ENCODE peak calls at places on chromosomes 11 and 22, in five cellular contexts. K, C, U, Z and F are unnamed samples.

GRCh38 chr11:66863428-66864125 is 6.7 kb downstream of the LRFN4 start:
- DNase-seq in U (no peak), C (no peak), K (no peak), Z (no peak), F (peak; percentile 36)

GRCh38 chr11:35116245-35116644 is 22.7 kb upstream of the CD44 start:
- DNase-seq in Z (no peak), C (no peak), U (no peak), K (no peak), F (no peak)

GRCh38 chr22:42338502-42338901 is 68.0 kb upstream of the TCF20 start:
- DNase-seq in K (no peak), C (no peak), Z (no peak), U (no peak), F (no peak)

GRCh38 chr11:71373791-71374454 is 74.3 kb downstream of the DHCR7 start:
- DNase-seq in C (no peak), U (no peak), Z (no peak), K (no peak), F (no peak)

GRCh38 chr11:46429709-46430108 is 38.1 kb upstream of the CHRM4 start:
- DNase-seq in K (no peak), C (no peak), Z (no peak), U (no peak), F (no peak)

GRCh38 chr22:23240639-23241389 is 60.5 kb downstream of the BCR start:
- DNase-seq in K (peak; percentile 50), U (no peak), Z (peak; percentile 67), C (no peak), F (no peak)

GRCh38 chr11:61352038-61352437 is 9.6 kb downstream of the CYB561A3 start:
- DNase-seq in K (no peak), U (no peak), Z (no peak), C (no peak), F (no peak)

GRCh38 chr22:42330170-42330569 is 59.7 kb upstream of the TCF20 start:
- DNase-seq in C (no peak), Z (no peak), K (no peak), U (no peak), F (no peak)

GRCh38 chr11:117942255-117942654 is 13.1 kb upstream of the TMPRSS13 start:
- DNase-seq in Z (no peak), K (no peak), C (no peak), U (no peak), F (no peak)

GRCh38 chr11:102783720-102784119 is 3.3 kb upstream of the MMP10 start:
- DNase-seq in K (no peak), Z (no peak), C (no peak), U (no peak), F (no peak)

GRCh38 chr22:38655532-38656255 is 498 bp downstream of the FAM227A start:
- DNase-seq in C (no peak), K (no peak), Z (no peak), U (no peak), F (no peak)

GRCh38 chr11:87355614-87356013 is 317.9 kb downstream of the TMEM135 start:
- DNase-seq in U (no peak), Z (no peak), K (no peak), C (no peak), F (peak; percentile 30)

GRCh38 chr11:18669211-18669593 is 29.4 kb upstream of the TMEM86A start:
- DNase-seq in U (no peak), Z (no peak), K (no peak), C (no peak), F (no peak)

GRCh38 chr11:132312616-132313210 is 942.3 kb downstream of the NTM start:
- DNase-seq in C (no peak), Z (peak; percentile 69), U (no peak), K (no peak), F (no peak)

GRCh38 chr11:67382481-67383136 is 9.2 kb upstream of the RAD9A start:
- DNase-seq in K (peak; percentile 90), Z (peak; percentile 83), U (peak; percentile 77), C (peak; percentile 86), F (peak; percentile 71)

GRCh38 chr11:90446207-90446606 is 223.4 kb upstream of the CHORDC1 start:
- DNase-seq in C (no peak), Z (no peak), K (no peak), U (no peak), F (no peak)

GRCh38 chr11:13781153-13781552 is 112.7 kb downstream of the FAR1 start:
- DNase-seq in U (no peak), Z (no peak), C (no peak), K (no peak), F (no peak)

GRCh38 chr11:117621226-117621625 is 175.8 kb downstream of the DSCAML1 start:
- DNase-seq in U (no peak), K (no peak), Z (no peak), C (no peak), F (no peak)

GRCh38 chr22:19930537-19931486 is 10.8 kb upstream of the COMT start:
- DNase-seq in C (no peak), Z (no peak), U (no peak), K (no peak), F (no peak)

DNA sequence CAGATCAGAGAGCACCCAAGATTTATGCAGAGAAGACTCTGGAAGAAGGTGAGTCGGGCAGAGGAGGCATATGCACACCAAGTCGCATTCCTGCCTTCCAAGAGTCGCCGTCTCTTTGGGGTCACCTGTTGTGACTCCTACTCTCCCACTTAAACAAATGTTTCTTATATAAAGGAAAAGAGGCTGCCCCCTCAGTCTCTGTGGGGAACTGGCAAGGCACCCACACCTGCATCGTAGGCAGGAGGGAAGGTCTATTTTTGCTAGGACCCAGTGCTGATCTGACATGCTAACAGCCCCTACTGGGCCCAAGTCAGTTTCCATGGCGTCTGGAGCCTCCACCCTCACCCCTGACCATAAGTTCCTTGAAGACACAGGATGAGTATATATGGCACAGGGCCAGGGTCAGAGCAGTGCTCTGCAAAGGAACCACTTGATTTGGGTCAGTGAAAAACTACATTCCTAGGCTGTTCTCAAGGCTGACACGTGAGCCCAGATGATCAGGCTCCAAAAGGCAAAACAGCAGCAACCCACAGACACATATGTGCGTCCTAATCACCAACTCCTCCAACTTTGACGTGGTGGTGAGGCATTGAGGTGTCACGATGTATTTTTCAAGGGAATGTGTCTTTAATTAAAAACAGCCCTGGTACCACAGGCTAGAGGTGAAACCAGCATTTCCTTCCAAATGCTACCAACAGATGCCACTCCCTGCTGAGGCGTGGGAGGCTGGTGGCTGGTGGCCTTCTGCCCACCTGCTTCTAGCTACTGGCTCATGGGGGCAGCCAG is 55.6 kb upstream of the CSNK2A3 start:
- DNase-seq in U (no peak), Z (no peak), K (no peak), C (peak; percentile 30), F (no peak)
- H3K4me1 ChIP-seq in U (no peaks in the 10 kb centered on the region), Z (peaks cover 6% of the 10 kb centered on the region), K (no peaks in the 10 kb centered on the region), C (peaks cover 22% of the 10 kb centered on the region), F (no peaks in the 10 kb centered on the region)

GRCh38 chr11:96260526-96260925 is 82.5 kb downstream of the MAML2 start:
- DNase-seq in Z (no peak), K (no peak), C (no peak), U (no peak), F (no peak)
- H3K4me1 ChIP-seq in Z (no peaks in the 10 kb centered on the region), K (peaks cover 30% of the 10 kb centered on the region), C (peaks cover 15% of the 10 kb centered on the region), U (peaks cover 85% of the 10 kb centered on the region), F (peaks cover 47% of the 10 kb centered on the region)

DNA sequence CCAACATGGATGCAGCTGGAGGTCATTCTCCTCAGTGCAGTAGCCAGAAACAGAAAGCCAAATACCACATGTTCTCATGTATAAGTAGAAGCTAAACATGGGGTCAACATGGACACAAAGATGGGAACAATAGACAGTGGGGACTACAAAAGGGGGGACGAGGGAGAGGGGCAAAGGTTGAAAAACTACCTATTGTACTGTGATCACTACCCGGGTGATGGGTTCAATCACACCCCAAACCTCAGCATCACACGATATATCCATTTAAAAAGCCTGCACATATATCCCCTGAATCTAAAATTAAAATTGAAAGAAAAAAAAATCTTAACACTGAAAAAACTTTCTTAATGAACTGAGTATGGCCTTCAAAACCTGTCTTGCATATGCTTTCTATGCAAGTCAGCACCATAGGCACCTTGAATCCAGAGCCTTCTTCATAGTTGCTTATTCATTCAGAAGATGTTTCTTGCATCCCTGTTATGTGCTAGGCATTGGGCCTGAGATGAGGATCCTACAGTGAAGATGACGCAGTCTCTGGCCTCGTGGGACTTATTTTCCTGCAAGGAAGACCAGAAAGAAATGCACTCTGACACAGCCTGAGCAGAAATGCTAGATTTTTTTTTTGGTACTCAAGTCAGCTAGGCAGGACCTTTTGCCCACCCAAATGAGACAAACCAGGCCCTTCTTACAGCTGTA is 20.9 kb downstream of the NNMT start:
- DNase-seq in K (no peak), Z (no peak), C (no peak), U (no peak), F (no peak)
- H3K4me1 ChIP-seq in K (peaks cover 20% of the 10 kb centered on the region), Z (peaks cover 19% of the 10 kb centered on the region), C (no peaks in the 10 kb centered on the region), U (peaks cover 39% of the 10 kb centered on the region), F (peaks cover 20% of the 10 kb centered on the region)

DNA sequence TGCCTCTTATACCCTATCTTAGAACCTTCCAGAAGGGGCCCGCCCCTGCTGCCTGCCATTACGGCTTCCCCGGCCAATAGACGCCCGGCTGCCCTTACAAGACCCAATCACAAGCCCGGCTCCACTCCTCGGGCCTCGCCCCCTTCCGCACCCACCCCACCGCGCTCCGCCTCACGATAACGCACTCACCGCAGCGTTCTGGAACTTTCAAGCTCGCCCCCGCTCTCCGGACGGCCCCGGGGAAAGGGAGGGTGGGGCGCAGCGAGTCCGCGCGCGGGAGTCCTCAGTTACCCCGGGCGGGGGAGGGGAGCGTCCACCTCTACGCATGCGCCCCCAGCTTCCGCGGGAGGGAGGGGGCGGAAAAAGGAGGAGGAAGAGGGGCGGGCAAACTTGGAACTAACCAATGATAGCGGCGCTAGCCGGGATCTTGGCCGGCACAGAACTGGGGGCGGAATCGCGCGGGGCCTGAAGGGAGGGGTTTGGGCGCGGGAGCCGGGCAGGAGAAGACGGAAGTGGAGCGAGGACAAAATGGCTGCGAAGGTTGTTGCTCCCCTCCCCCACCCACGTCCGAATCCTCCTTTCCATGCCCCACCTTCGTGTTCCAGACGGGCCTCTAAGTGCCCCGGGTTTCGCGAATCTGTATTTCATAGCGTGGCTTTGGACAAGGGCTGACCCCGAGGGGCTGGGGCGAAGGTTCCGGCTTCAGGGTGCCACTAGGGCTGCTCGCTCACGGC is 389 bp upstream of the HSPA8 start:
- DNase-seq in C (peak; percentile 99), U (peak; percentile 100), K (peak; percentile 100), Z (peak; percentile 98), F (peak; percentile 99)
- H3K4me1 ChIP-seq in C (peaks cover 8% of the 10 kb centered on the region), U (peaks cover 53% of the 10 kb centered on the region), K (peaks cover 26% of the 10 kb centered on the region), Z (no peaks in the 10 kb centered on the region), F (peaks cover 19% of the 10 kb centered on the region)